ENCODE peak calls at places on chromosomes 7 and 10, in seven cellular contexts. One of them, this sample, is unnamed.

GRCh38 chr7:104217620-104218019 is 9.8 kb upstream of the ORC5 start:
- DNase-seq in PC-9: no peak
- DNase-seq in ELR: no peak
- DNase-seq in EH: no peak
- DNase-seq in cardiac muscle cell: no peak
- DNase-seq in caudate nucleus: no peak
- DNase-seq in NCI-H1105: no peak
- DNase-seq in this sample: no peak

GRCh38 chr7:128236924-128237586 is 4.0 kb upstream of the LEP start:
- DNase-seq in PC-9: peak
- DNase-seq in ELR: peak
- DNase-seq in EH: peak
- DNase-seq in cardiac muscle cell: peak
- DNase-seq in caudate nucleus: no peak
- DNase-seq in NCI-H1105: no peak
- DNase-seq in this sample: peak

GRCh38 chr7:23385120-23385519 is 85.2 kb downstream of the IGF2BP3 start:
- DNase-seq in PC-9: no peak
- DNase-seq in ELR: no peak
- DNase-seq in EH: no peak
- DNase-seq in cardiac muscle cell: no peak
- DNase-seq in caudate nucleus: no peak
- DNase-seq in NCI-H1105: no peak
- DNase-seq in this sample: no peak

GRCh38 chr7:46525876-46526275 is 604.8 kb upstream of the IGFBP3 start:
- DNase-seq in PC-9: no peak
- DNase-seq in ELR: no peak
- DNase-seq in EH: peak
- DNase-seq in cardiac muscle cell: peak
- DNase-seq in caudate nucleus: no peak
- DNase-seq in NCI-H1105: no peak
- DNase-seq in this sample: no peak

GRCh38 chr10:18500576-18500975 is 150.8 kb downstream of the NSUN6 start:
- DNase-seq in PC-9: no peak
- DNase-seq in ELR: no peak
- DNase-seq in EH: no peak
- DNase-seq in cardiac muscle cell: no peak
- DNase-seq in caudate nucleus: no peak
- DNase-seq in NCI-H1105: no peak
- DNase-seq in this sample: no peak

GRCh38 chr7:142866361-142867096 is 11.7 kb downstream of the EPHB6 start:
- DNase-seq in PC-9: peak
- DNase-seq in ELR: peak
- DNase-seq in EH: peak
- DNase-seq in cardiac muscle cell: peak
- DNase-seq in caudate nucleus: no peak
- DNase-seq in NCI-H1105: peak
- DNase-seq in this sample: peak

GRCh38 chr7:123979876-123980275 is 53.0 kb downstream of the TMEM229A start:
- DNase-seq in PC-9: no peak
- DNase-seq in ELR: no peak
- DNase-seq in EH: no peak
- DNase-seq in cardiac muscle cell: peak
- DNase-seq in caudate nucleus: no peak
- DNase-seq in NCI-H1105: no peak
- DNase-seq in this sample: no peak

GRCh38 chr10:59536576-59537014 is 173.1 kb downstream of the SLC16A9 start:
- DNase-seq in PC-9: no peak
- DNase-seq in ELR: no peak
- DNase-seq in EH: no peak
- DNase-seq in cardiac muscle cell: peak
- DNase-seq in caudate nucleus: no peak
- DNase-seq in NCI-H1105: no peak
- DNase-seq in this sample: no peak

GRCh38 chr10:86687750-86688149 is 19.4 kb downstream of the LDB3 start:
- DNase-seq in PC-9: no peak
- DNase-seq in ELR: no peak
- DNase-seq in EH: peak
- DNase-seq in cardiac muscle cell: peak
- DNase-seq in caudate nucleus: no peak
- DNase-seq in NCI-H1105: no peak
- DNase-seq in this sample: no peak

GRCh38 chr7:158107806-158108205 is 479.8 kb downstream of the PTPRN2 start:
- DNase-seq in PC-9: no peak
- DNase-seq in ELR: no peak
- DNase-seq in EH: no peak
- DNase-seq in cardiac muscle cell: no peak
- DNase-seq in caudate nucleus: no peak
- DNase-seq in NCI-H1105: peak
- DNase-seq in this sample: no peak

GRCh38 chr10:21092683-21093524 is 195.8 kb upstream of the NEBL start:
- DNase-seq in PC-9: no peak
- DNase-seq in ELR: no peak
- DNase-seq in EH: no peak
- DNase-seq in cardiac muscle cell: peak
- DNase-seq in caudate nucleus: no peak
- DNase-seq in NCI-H1105: no peak
- DNase-seq in this sample: no peak

GRCh38 chr7:8625612-8626011 is 192.2 kb downstream of the NXPH1 start:
- DNase-seq in PC-9: no peak
- DNase-seq in ELR: no peak
- DNase-seq in EH: no peak
- DNase-seq in cardiac muscle cell: no peak
- DNase-seq in caudate nucleus: no peak
- DNase-seq in NCI-H1105: no peak
- DNase-seq in this sample: no peak

GRCh38 chr7:124130-124949 is 68.0 kb upstream of the FAM20C start:
- DNase-seq in PC-9: no peak
- DNase-seq in ELR: no peak
- DNase-seq in EH: no peak
- DNase-seq in cardiac muscle cell: no peak
- DNase-seq in caudate nucleus: no peak
- DNase-seq in NCI-H1105: no peak
- DNase-seq in this sample: no peak

GRCh38 chr7:100763556-100764140 is 30.3 kb downstream of the ZAN start:
- DNase-seq in PC-9: no peak
- DNase-seq in ELR: no peak
- DNase-seq in EH: no peak
- DNase-seq in cardiac muscle cell: no peak
- DNase-seq in caudate nucleus: no peak
- DNase-seq in NCI-H1105: no peak
- DNase-seq in this sample: no peak